ENCODE peak calls at places on chromosomes 2 and 18, in seven cellular contexts. U is A549; E is fibroblast of lung; D is brain microvascular endothelial cell; V is CD8-positive, alpha-beta memory T cell; H is mesendoderm; N is keratinocyte. I is an unnamed sample.

GRCh38 chr2:157386247-157386646 is 57.6 kb downstream of the CYTIP start:
- DNase-seq in U (no peak), E (no peak), D (no peak), V (no peak), H (no peak), N (no peak), I (no peak)

GRCh38 chr2:151162185-151162584 is 99.5 kb downstream of the RBM43 start:
- DNase-seq in U (no peak), E (peak; percentile 37), D (peak; percentile 54), V (no peak), H (peak; percentile 22), N (no peak), I (no peak)

GRCh38 chr18:56984731-56985130 is 162.2 kb upstream of the BOD1L2 start:
- DNase-seq in U (no peak), E (no peak), D (no peak), V (no peak), H (no peak), N (no peak), I (no peak)

GRCh38 chr2:47073641-47074040 is 81.5 kb downstream of the STPG4 start:
- DNase-seq in U (no peak), E (no peak), D (no peak), V (no peak), H (no peak), N (no peak), I (no peak)

GRCh38 chr2:118668431-118669424 is 178.7 kb downstream of the EN1 start:
- DNase-seq in U (peak; percentile 34), E (peak; percentile 99), D (peak; percentile 97), V (no peak), H (peak; percentile 70), N (peak; percentile 23), I (no peak)

GRCh38 chr2:178844269-178844668 is 37.0 kb upstream of the TTN start:
- DNase-seq in U (no peak), E (peak; percentile 77), D (no peak), V (no peak), H (no peak), N (no peak), I (no peak)

GRCh38 chr2:172358784-172359556 is 68.4 kb upstream of the ITGA6 start:
- DNase-seq in U (no peak), E (peak; percentile 36), D (no peak), V (no peak), H (no peak), N (no peak), I (no peak)

GRCh38 chr2:178412047-178412446 is 38.9 kb downstream of the PRKRA start:
- DNase-seq in U (no peak), E (no peak), D (no peak), V (no peak), H (peak; percentile 30), N (no peak), I (no peak)

GRCh38 chr2:196601430-196602306 is 37.8 kb upstream of the CCDC150 start:
- DNase-seq in U (peak; percentile 91), E (peak; percentile 96), D (peak; percentile 99), V (no peak), H (peak; percentile 52), N (peak; percentile 13), I (peak; percentile 46)

GRCh38 chr18:75802681-75803080 is 375.2 kb upstream of the SMIM21 start:
- DNase-seq in U (no peak), E (no peak), D (no peak), V (no peak), H (no peak), N (no peak), I (no peak)

GRCh38 chr18:3040881-3041280 is 27.9 kb upstream of the LPIN2 start:
- DNase-seq in U (no peak), E (no peak), D (no peak), V (no peak), H (no peak), N (no peak), I (no peak)

GRCh38 chr2:127059559-127059958 is 47.4 kb downstream of the BIN1 start:
- DNase-seq in U (no peak), E (no peak), D (no peak), V (no peak), H (no peak), N (no peak), I (no peak)

GRCh38 chr18:13558790-13559189 is 167.6 kb downstream of the FAM210A start:
- DNase-seq in U (no peak), E (no peak), D (no peak), V (no peak), H (no peak), N (no peak), I (no peak)

GRCh38 chr2:225025917-225026571 is 16.2 kb downstream of the DOCK10 start:
- DNase-seq in U (no peak), E (peak; percentile 92), D (peak; percentile 85), V (peak; percentile 21), H (no peak), N (no peak), I (no peak)

GRCh38 chr18:79616651-79617518 is 62.7 kb upstream of the CTDP1 start:
- DNase-seq in U (no peak), E (peak; percentile 55), D (no peak), V (no peak), H (peak; percentile 49), N (no peak), I (no peak)

GRCh38 chr2:213086566-213086965 is 64.8 kb downstream of the IKZF2 start:
- DNase-seq in U (no peak), E (peak; percentile 56), D (no peak), V (no peak), H (peak; percentile 88), N (no peak), I (no peak)

GRCh38 chr18:70961933-70962332 is 673.1 kb downstream of the SOCS6 start:
- DNase-seq in U (no peak), E (no peak), D (no peak), V (no peak), H (no peak), N (no peak), I (no peak)

GRCh38 chr2:148237911-148238310 is 217.0 kb downstream of the MBD5 start:
- DNase-seq in U (no peak), E (no peak), D (no peak), V (no peak), H (no peak), N (no peak), I (no peak)

GRCh38 chr2:170505631-170506270 is 209.4 kb upstream of the SP5 start:
- DNase-seq in U (no peak), E (no peak), D (peak; percentile 9), V (no peak), H (peak; percentile 65), N (no peak), I (no peak)

GRCh38 chr2:45137941-45138695 is 128.9 kb upstream of the SIX2 start:
- DNase-seq in U (no peak), E (no peak), D (no peak), V (no peak), H (no peak), N (no peak), I (no peak)

GRCh38 chr2:94986392-94986963 is 39.0 kb upstream of the MAL start:
- DNase-seq in U (peak; percentile 61), E (peak; percentile 56), D (peak; percentile 76), V (peak; percentile 6), H (peak; percentile 74), N (no peak), I (no peak)

GRCh38 chr2:169082995-169083394 is 13.6 kb downstream of the DHRS9 start:
- DNase-seq in U (no peak), E (no peak), D (no peak), V (no peak), H (no peak), N (no peak), I (no peak)

GRCh38 chr2:53859354-53860159 is at the start of gene GPR75:
- DNase-seq in U (no peak), E (peak; percentile 48), D (no peak), V (no peak), H (peak; percentile 41), N (no peak), I (no peak)

GRCh38 chr2:215423928-215424540 is 11.8 kb downstream of the FN1 start:
- DNase-seq in U (no peak), E (peak; percentile 42), D (peak; percentile 49), V (no peak), H (no peak), N (no peak), I (no peak)

GRCh38 chr2:215423234-215423633 is 12.6 kb downstream of the FN1 start:
- DNase-seq in U (no peak), E (peak; percentile 40), D (peak; percentile 27), V (no peak), H (no peak), N (no peak), I (no peak)

GRCh38 chr2:215421859-215422461 is 13.9 kb downstream of the FN1 start:
- DNase-seq in U (no peak), E (peak; percentile 56), D (peak; percentile 47), V (no peak), H (no peak), N (no peak), I (no peak)

GRCh38 chr2:215420471-215420935 is 15.4 kb downstream of the FN1 start:
- DNase-seq in U (no peak), E (peak; percentile 53), D (peak; percentile 44), V (no peak), H (no peak), N (no peak), I (no peak)

GRCh38 chr2:215422676-215423075 is 13.2 kb downstream of the FN1 start:
- DNase-seq in U (no peak), E (peak; percentile 27), D (peak; percentile 7), V (no peak), H (no peak), N (no peak), I (no peak)
- H3K27ac ChIP-seq in U (no peak overlapping the region), E (no peak overlapping the region), D (peak overlapping the region; percentile 41), V (no peak overlapping the region), H (no peak overlapping the region), N (no peak overlapping the region), I (no peak overlapping the region)

GRCh38 chr2:149375801-149376349 is 45.5 kb downstream of the LYPD6 start:
- DNase-seq in U (no peak), E (peak; percentile 91), D (peak; percentile 75), V (no peak), H (no peak), N (no peak), I (no peak)

GRCh38 chr2:149383340-149383739 is 53.0 kb downstream of the LYPD6 start:
- DNase-seq in U (no peak), E (peak; percentile 89), D (no peak), V (no peak), H (no peak), N (no peak), I (peak; percentile 49)

GRCh38 chr2:149380205-149380604 is 49.8 kb downstream of the LYPD6 start:
- DNase-seq in U (no peak), E (no peak), D (no peak), V (no peak), H (no peak), N (no peak), I (no peak)
- H3K27ac ChIP-seq in U (no peak overlapping the region), E (no peak overlapping the region), D (no peak overlapping the region), V (no peak overlapping the region), H (no peak overlapping the region), N (no peak overlapping the region), I (no peak overlapping the region)

DNA sequence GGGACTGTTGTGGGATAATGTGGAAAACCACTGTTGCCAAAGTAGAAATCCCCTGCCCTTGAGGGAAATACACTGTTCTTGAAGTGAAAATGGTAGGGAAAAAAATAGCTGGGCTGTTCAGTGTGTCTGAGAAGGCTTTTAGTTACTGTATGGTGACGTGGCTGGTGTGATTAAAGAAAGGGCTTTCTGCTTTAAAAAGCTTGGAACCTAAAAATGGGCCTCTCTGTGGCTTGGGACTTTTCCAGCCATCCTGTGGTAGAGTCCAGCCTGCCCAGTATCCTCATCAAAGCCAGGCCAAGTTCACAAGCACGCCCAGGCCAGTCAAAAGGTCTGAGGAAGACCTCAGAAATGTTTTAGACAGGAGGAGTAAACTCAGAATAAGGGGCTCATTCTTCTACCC is 6.9 kb downstream of the MGAT5 start:
- DNase-seq in U (no peak), E (peak; percentile 92), D (peak; percentile 57), V (no peak), H (no peak), N (no peak), I (no peak)
- H3K27ac ChIP-seq in U (no peak overlapping the region), E (peak overlapping the region; percentile 26), D (no peak overlapping the region), V (no peak overlapping the region), H (no peak overlapping the region), N (no peak overlapping the region), I (no peak overlapping the region)

GRCh38 chr2:200422071-200422470 is 87.8 kb downstream of the KCTD18 start:
- DNase-seq in U (no peak), E (no peak), D (no peak), V (no peak), H (no peak), N (no peak), I (no peak)
- H3K27ac ChIP-seq in U (no peak overlapping the region), E (no peak overlapping the region), D (no peak overlapping the region), V (no peak overlapping the region), H (no peak overlapping the region), N (no peak overlapping the region), I (peak overlapping the region; percentile 3)